ENCODE peak calls at places on chromosomes 12 and 14, in five cellular contexts. X is MM.1S, Z is prostate gland, G is GM20000, V is HFF-Myc. I is an unnamed sample.

GRCh38 chr14:57812000-57812399 is 53.9 kb downstream of the SLC35F4 start:
- DNase-seq in V (no peak), X (no peak), Z (no peak), G (no peak), I (no peak)

GRCh38 chr14:94770251-94770749 is 387 bp upstream of the GSC start:
- DNase-seq in Z (no peak), X (no peak), V (no peak), G (no peak), I (no peak)

GRCh38 chr14:20604291-20604690 is 13.1 kb upstream of the RNASE12 start:
- DNase-seq in G (no peak), Z (no peak), X (no peak), V (no peak), I (no peak)

GRCh38 chr14:23321572-23322547 is 603 bp downstream of the PABPN1 start:
- DNase-seq in Z (peak), X (no peak), V (no peak), G (no peak), I (peak)

GRCh38 chr14:77892890-77893484 is 93.1 kb downstream of the ADCK1 start:
- DNase-seq in V (no peak), Z (no peak), X (no peak), G (no peak), I (no peak)

GRCh38 chr14:32567543-32568384 is 238.7 kb downstream of the AKAP6 start:
- DNase-seq in G (no peak), X (no peak), Z (no peak), V (no peak), I (no peak)

GRCh38 chr14:74882103-74882920 is 596 bp downstream of the DLST start:
- DNase-seq in G (no peak), V (no peak), Z (peak), X (peak), I (peak)

GRCh38 chr14:73264080-73264895 is 27.0 kb downstream of the PAPLN start:
- DNase-seq in Z (no peak), V (no peak), X (no peak), G (no peak), I (no peak)

GRCh38 chr14:100902792-100903191 is 730 bp downstream of the RTL1 start:
- DNase-seq in G (peak), Z (no peak), V (no peak), X (no peak), I (no peak)

DNA sequence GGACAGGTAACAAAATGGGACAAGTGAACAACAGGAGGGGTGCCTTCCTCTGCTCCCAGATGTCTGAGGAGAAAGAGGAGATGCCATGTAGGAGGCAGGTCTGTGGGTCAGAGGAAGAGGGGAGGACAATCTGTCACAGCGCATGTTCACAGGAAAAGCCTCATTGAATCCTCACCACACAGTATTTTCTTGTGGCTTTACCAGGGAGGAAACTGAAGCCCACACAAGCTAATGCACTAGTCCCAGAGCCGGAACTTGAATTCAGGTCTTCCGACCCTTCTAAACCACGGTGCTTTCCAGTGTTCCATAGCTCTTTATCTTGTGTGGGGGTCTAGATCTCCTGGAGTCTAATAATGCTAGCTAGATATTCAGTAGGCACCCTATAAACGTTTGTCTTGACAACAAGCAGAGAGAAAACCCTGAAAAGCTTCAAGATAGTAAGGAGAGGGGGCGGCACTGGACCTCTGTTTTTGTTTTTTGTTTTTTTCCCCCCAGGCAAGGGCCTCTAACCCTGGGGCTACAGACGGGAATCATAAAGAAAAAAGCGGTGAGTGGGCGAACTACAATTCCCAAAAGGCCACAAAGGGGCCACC is 374 bp upstream of the SHMT2 start:
- DNase-seq in Z (no peak), G (no peak), X (no peak), V (no peak), I (no peak)
- TF ChIP-seq CTCF in Z (peak), G (no peak), X (no peak), V (no peak), I (no peak)

GRCh38 chr12:50057896-50058670 is 687 bp downstream of the ASIC1 start:
- DNase-seq in V (no peak), Z (no peak), G (no peak), X (no peak), I (no peak)
- TF ChIP-seq CTCF in V (no peak), Z (no peak), G (no peak), X (no peak), I (no peak)

DNA sequence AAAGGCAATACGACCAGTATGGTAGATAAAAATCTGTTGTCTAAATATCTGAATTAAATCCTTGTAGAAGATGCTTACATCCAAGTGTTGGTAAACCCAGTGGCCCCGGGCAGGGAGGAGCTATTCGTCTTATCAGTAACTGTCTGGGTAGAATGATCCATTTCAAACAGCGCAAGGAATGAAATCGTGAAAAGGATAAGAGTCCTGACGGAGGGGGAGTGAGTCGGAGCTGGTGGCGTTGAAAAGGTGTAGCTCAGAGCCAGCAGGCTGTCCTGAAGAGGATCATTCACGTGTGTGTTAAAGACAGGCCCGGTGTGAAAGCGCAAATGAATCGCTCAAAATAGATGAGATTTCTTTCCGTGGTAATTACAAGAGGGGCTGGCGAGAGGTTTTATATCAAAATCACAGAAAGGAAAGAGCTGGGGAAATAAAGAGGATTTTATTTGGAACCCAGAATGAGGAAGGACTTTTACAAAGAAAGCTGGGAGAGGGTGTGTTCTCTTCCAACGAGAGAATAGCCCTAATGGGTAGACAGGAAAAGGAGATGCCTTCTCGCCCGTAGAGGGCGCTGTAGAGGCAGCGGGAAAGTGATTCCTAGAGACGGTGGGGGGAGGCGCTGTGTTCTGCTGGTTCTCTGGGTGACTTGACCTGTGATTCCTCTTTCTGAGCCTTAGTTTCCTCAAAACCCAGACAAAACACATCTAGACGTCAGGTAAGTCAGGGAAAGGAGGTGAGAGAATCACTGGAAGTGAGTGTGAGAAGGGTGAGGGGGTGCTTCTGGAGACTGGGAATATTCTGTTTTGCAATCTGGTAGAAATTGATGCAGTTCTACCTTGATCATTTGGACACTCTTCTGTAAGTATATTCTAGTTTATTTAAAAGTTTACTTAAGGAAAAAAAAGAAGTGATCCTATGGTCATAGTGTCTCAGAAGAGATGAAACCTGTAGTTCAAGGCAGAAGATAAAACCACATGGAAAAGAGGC is 39.3 kb downstream of the SRRM4 start:
- DNase-seq in X (no peak), Z (no peak), G (peak), V (no peak), I (peak)
- TF ChIP-seq CTCF in X (peak), Z (no peak), G (peak), V (peak), I (peak)

DNA sequence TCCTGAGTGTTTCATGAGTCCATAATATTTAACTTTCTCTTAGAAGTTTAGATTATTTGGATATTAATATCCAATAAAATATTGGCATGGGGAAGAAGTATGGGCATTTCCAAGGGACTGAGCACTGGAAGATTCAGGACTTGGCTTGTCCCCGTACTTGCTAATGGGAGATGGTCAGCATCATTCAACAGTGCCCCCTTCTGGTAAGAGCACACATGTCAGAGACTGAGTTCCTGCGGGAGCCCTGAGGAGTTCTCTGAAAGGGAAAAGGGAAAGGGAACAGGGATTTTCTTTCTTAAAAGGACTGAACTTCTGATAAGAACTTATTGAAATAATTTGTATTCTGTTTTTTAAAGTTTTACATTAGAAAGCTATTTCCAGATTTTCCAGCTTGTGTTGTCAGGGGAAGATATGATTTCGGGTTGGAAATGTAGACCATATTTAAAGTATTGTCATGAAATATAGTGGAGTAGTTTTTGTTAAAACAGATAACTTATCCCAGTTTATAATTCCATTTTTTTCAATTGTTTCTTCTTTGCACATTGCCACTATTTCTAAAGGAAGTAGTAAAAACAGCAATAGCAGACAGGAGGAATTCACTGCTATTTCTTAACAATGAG is 59.8 kb upstream of the C12orf71 start:
- DNase-seq in G (peak), V (peak), Z (peak), X (peak), I (peak)
- TF ChIP-seq CTCF in G (peak), V (peak), Z (peak), X (peak), I (peak)

GRCh38 chr14:104224516-104225281 is 86.3 kb downstream of the KIF26A start:
- DNase-seq in G (peak), Z (no peak), V (no peak), X (no peak), I (peak)
- TF ChIP-seq CTCF in G (no peak), Z (no peak), V (peak), X (peak), I (peak)

GRCh38 chr12:53221203-53222076 is 10.6 kb downstream of the RARG start:
- DNase-seq in Z (peak), V (no peak), X (peak), G (peak), I (peak)
- TF ChIP-seq CTCF in Z (peak), V (no peak), X (peak), G (no peak), I (no peak)

DNA sequence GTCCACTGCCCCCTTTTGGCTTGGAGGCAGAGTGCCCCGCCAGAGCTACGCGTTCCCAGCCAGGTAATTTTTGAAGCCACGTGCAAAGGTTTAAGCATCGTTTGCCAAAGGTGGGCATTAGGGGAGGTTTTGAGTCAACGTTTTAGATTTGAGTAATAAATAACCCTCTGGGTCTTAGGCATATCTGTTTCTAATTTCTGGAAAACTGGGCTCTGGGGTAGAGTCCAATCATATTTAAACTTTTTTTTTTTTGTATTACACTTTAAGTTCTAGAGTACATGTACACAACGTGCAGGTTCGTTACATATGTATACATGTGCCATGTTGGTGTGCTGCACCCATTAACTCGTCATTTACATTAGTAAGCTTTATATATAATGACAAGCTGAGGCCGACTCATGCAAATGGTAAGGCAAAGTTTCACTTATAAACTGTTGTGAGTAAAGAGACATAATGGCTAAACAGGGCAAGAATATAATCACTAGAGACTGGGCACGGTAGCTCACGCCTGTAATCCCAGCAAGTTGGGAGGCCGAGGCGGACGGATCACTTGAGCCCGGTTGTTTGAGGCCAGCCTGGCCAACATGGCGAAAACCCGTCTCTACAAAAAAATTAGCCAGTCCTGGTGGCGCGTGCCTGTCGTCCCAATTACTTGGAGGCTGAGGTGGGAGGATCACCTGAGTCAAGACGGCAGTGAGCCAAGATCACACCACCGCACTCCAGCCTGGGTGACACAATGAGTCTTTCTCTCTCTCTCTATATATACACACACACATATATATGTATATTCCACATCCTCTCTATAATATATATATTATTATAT is 491 bp upstream of the NR2C1 start:
- DNase-seq in G (no peak), X (no peak), Z (no peak), V (no peak), I (no peak)
- TF ChIP-seq CTCF in G (peak), X (peak), Z (peak), V (peak), I (peak)

I was measured in heart left ventricle.